ENCODE peak calls at places on chromosomes 1 and 21, in seven cellular contexts. One of them, this sample, is unnamed.
A peak's percentile ranks its signal among the peaks of the same experiment; 100 is the strongest.

GRCh38 chr1:68163220-68163619 is 69.1 kb downstream of the WLS start:
- DNase-seq in A549: no peak
- DNase-seq in body of pancreas: no peak
- DNase-seq in prostate gland: no peak
- DNase-seq in tibial artery: no peak
- DNase-seq in K562: no peak
- DNase-seq in WTC11: no peak
- DNase-seq in this sample: no peak

GRCh38 chr21:37368536-37369279 is 2.1 kb downstream of the DYRK1A start:
- DNase-seq in A549: no peak
- DNase-seq in body of pancreas: no peak
- DNase-seq in prostate gland: no peak
- DNase-seq in tibial artery: no peak
- DNase-seq in K562: no peak
- DNase-seq in WTC11: no peak
- DNase-seq in this sample: no peak

GRCh38 chr1:103266036-103266435 is 157.7 kb upstream of the COL11A1 start:
- DNase-seq in A549: no peak
- DNase-seq in body of pancreas: no peak
- DNase-seq in prostate gland: no peak
- DNase-seq in tibial artery: no peak
- DNase-seq in K562: no peak
- DNase-seq in WTC11: no peak
- DNase-seq in this sample: no peak

GRCh38 chr1:230288641-230289349 is 137.3 kb downstream of the PGBD5 start:
- DNase-seq in A549: no peak
- DNase-seq in body of pancreas: no peak
- DNase-seq in prostate gland: no peak
- DNase-seq in tibial artery: no peak
- DNase-seq in K562: no peak
- DNase-seq in WTC11: no peak
- DNase-seq in this sample: no peak

GRCh38 chr1:230026572-230026971 is 40.5 kb upstream of the GALNT2 start:
- DNase-seq in A549: no peak
- DNase-seq in body of pancreas: peak; percentile 65
- DNase-seq in prostate gland: no peak
- DNase-seq in tibial artery: no peak
- DNase-seq in K562: no peak
- DNase-seq in WTC11: no peak
- DNase-seq in this sample: peak; percentile 42

GRCh38 chr1:9281071-9281827 is 11.4 kb upstream of the SPSB1 start:
- DNase-seq in A549: no peak
- DNase-seq in body of pancreas: no peak
- DNase-seq in prostate gland: no peak
- DNase-seq in tibial artery: no peak
- DNase-seq in K562: no peak
- DNase-seq in WTC11: no peak
- DNase-seq in this sample: peak; percentile 46

GRCh38 chr1:89808429-89809117 is 12.3 kb upstream of the LRRC8D start:
- DNase-seq in A549: peak; percentile 36
- DNase-seq in body of pancreas: no peak
- DNase-seq in prostate gland: no peak
- DNase-seq in tibial artery: no peak
- DNase-seq in K562: no peak
- DNase-seq in WTC11: peak; percentile 36
- DNase-seq in this sample: no peak

GRCh38 chr1:6093611-6094010 is 47.9 kb downstream of the KCNAB2 start:
- DNase-seq in A549: no peak
- DNase-seq in body of pancreas: no peak
- DNase-seq in prostate gland: no peak
- DNase-seq in tibial artery: no peak
- DNase-seq in K562: no peak
- DNase-seq in WTC11: no peak
- DNase-seq in this sample: no peak

GRCh38 chr1:204971700-204972336 is 71.2 kb upstream of the CNTN2 start:
- DNase-seq in A549: peak; percentile 46
- DNase-seq in body of pancreas: no peak
- DNase-seq in prostate gland: no peak
- DNase-seq in tibial artery: no peak
- DNase-seq in K562: peak; percentile 52
- DNase-seq in WTC11: no peak
- DNase-seq in this sample: no peak

GRCh38 chr1:36884801-36885200 is 149.5 kb downstream of the GRIK3 start:
- DNase-seq in A549: no peak
- DNase-seq in body of pancreas: no peak
- DNase-seq in prostate gland: peak; percentile 0
- DNase-seq in tibial artery: no peak
- DNase-seq in K562: no peak
- DNase-seq in WTC11: no peak
- DNase-seq in this sample: no peak

GRCh38 chr1:201408176-201408814 is 9.2 kb upstream of the LAD1 start:
- DNase-seq in A549: peak; percentile 80
- DNase-seq in body of pancreas: peak; percentile 94
- DNase-seq in prostate gland: peak; percentile 83
- DNase-seq in tibial artery: peak; percentile 80
- DNase-seq in K562: peak; percentile 89
- DNase-seq in WTC11: peak; percentile 94
- DNase-seq in this sample: peak; percentile 97

GRCh38 chr1:220680085-220680687 is 10.0 kb upstream of the C1orf115 start:
- DNase-seq in A549: peak; percentile 51
- DNase-seq in body of pancreas: peak; percentile 41
- DNase-seq in prostate gland: peak; percentile 34
- DNase-seq in tibial artery: no peak
- DNase-seq in K562: peak; percentile 46
- DNase-seq in WTC11: no peak
- DNase-seq in this sample: no peak

GRCh38 chr1:89855413-89856123 is 34.7 kb downstream of the LRRC8D start:
- DNase-seq in A549: no peak
- DNase-seq in body of pancreas: no peak
- DNase-seq in prostate gland: no peak
- DNase-seq in tibial artery: no peak
- DNase-seq in K562: no peak
- DNase-seq in WTC11: no peak
- DNase-seq in this sample: no peak

GRCh38 chr1:5992034-5992813 is at the start of gene NPHP4:
- DNase-seq in A549: peak; percentile 99
- DNase-seq in body of pancreas: peak; percentile 100
- DNase-seq in prostate gland: peak; percentile 100
- DNase-seq in tibial artery: peak; percentile 100
- DNase-seq in K562: peak; percentile 99
- DNase-seq in WTC11: peak; percentile 100
- DNase-seq in this sample: peak; percentile 100

GRCh38 chr1:166064951-166065350 is 101.8 kb downstream of the FAM78B start:
- DNase-seq in A549: no peak
- DNase-seq in body of pancreas: no peak
- DNase-seq in prostate gland: no peak
- DNase-seq in tibial artery: no peak
- DNase-seq in K562: no peak
- DNase-seq in WTC11: no peak
- DNase-seq in this sample: no peak

GRCh38 chr1:147171399-147172167 is 687 bp downstream of the PRKAB2 start:
- DNase-seq in A549: peak; percentile 13
- DNase-seq in body of pancreas: no peak
- DNase-seq in prostate gland: peak; percentile 6
- DNase-seq in tibial artery: no peak
- DNase-seq in K562: peak; percentile 26
- DNase-seq in WTC11: no peak
- DNase-seq in this sample: no peak

GRCh38 chr1:41496080-41497055 is 11.9 kb upstream of the EDN2 start:
- DNase-seq in A549: peak; percentile 82
- DNase-seq in body of pancreas: peak; percentile 87
- DNase-seq in prostate gland: peak; percentile 93
- DNase-seq in tibial artery: peak; percentile 96
- DNase-seq in K562: peak; percentile 92
- DNase-seq in WTC11: peak; percentile 85
- DNase-seq in this sample: peak; percentile 84

GRCh38 chr1:41493626-41494350 is 9.3 kb upstream of the EDN2 start:
- DNase-seq in A549: no peak
- DNase-seq in body of pancreas: no peak
- DNase-seq in prostate gland: no peak
- DNase-seq in tibial artery: no peak
- DNase-seq in K562: peak; percentile 59
- DNase-seq in WTC11: no peak
- DNase-seq in this sample: peak; percentile 23

GRCh38 chr1:41497056-41497440 is 12.6 kb upstream of the EDN2 start:
- DNase-seq in A549: no peak
- DNase-seq in body of pancreas: peak; percentile 38
- DNase-seq in prostate gland: no peak
- DNase-seq in tibial artery: no peak
- DNase-seq in K562: no peak
- DNase-seq in WTC11: no peak
- DNase-seq in this sample: no peak

GRCh38 chr1:41494351-41495170 is 10.1 kb upstream of the EDN2 start:
- DNase-seq in A549: no peak
- DNase-seq in body of pancreas: no peak
- DNase-seq in prostate gland: no peak
- DNase-seq in tibial artery: no peak
- DNase-seq in K562: no peak
- DNase-seq in WTC11: no peak
- DNase-seq in this sample: no peak

DNA sequence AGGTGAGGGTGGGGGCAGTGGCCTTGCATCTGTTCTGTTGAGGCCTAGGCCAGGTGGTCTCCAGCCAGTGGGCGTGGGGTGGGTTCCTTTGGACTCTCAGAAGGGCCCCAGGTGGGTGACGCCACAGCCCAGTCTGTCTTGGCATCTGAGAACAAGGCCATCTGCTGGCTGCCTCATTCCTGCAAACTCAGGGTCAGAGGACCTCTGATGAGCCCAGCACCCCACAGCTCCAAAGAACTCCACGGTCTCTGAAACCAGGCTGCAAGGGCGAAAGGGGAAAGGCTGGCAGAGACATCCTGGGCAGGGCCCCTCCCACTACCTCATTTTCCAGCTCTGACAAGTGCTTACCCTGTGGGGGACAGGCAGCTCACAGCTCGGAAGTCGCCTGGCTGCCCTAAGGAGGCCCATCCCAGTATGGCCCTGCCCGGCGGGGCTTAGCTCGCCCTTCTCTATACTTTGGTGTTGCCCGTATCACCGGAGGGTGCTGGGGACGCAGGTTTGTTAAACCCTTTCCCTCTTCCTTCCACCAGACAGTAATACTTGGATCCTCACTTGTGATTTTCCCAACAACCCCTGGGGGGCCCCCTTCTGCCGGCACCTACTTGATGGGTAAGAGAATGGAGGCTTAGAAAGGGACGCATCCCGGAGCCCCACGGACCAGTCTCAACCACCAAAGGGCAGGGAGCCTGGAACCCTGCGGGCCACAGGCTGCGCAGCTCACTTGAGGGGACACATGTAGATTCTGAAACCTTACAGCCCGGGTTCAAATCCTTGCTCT is 10.9 kb upstream of the EDN2 start:
- DNase-seq in A549: peak; percentile 64
- DNase-seq in body of pancreas: peak; percentile 61
- DNase-seq in prostate gland: no peak
- DNase-seq in tibial artery: no peak
- DNase-seq in K562: peak; percentile 62
- DNase-seq in WTC11: peak; percentile 63
- DNase-seq in this sample: peak; percentile 50
- TF ChIP-seq CTCF in A549: no peak
- TF ChIP-seq CTCF in body of pancreas: no peak
- TF ChIP-seq CTCF in prostate gland: no peak
- TF ChIP-seq CTCF in tibial artery: no peak
- TF ChIP-seq CTCF in K562: peak; percentile 66
- TF ChIP-seq CTCF in WTC11: no peak
- TF ChIP-seq CTCF in this sample: no peak

GRCh38 chr1:216847385-216848036 is 124.3 kb upstream of the ESRRG start:
- DNase-seq in A549: no peak
- DNase-seq in body of pancreas: no peak
- DNase-seq in prostate gland: no peak
- DNase-seq in tibial artery: no peak
- DNase-seq in K562: no peak
- DNase-seq in WTC11: no peak
- DNase-seq in this sample: no peak

GRCh38 chr1:216846339-216846738 is 123.1 kb upstream of the ESRRG start:
- DNase-seq in A549: no peak
- DNase-seq in body of pancreas: no peak
- DNase-seq in prostate gland: no peak
- DNase-seq in tibial artery: no peak
- DNase-seq in K562: no peak
- DNase-seq in WTC11: no peak
- DNase-seq in this sample: no peak

GRCh38 chr1:216854836-216855485 is 131.7 kb upstream of the ESRRG start:
- DNase-seq in A549: no peak
- DNase-seq in body of pancreas: no peak
- DNase-seq in prostate gland: no peak
- DNase-seq in tibial artery: no peak
- DNase-seq in K562: no peak
- DNase-seq in WTC11: no peak
- DNase-seq in this sample: no peak

GRCh38 chr1:216849141-216849540 is 125.9 kb upstream of the ESRRG start:
- DNase-seq in A549: no peak
- DNase-seq in body of pancreas: no peak
- DNase-seq in prostate gland: no peak
- DNase-seq in tibial artery: no peak
- DNase-seq in K562: no peak
- DNase-seq in WTC11: no peak
- DNase-seq in this sample: no peak

GRCh38 chr1:216851073-216851472 is 127.8 kb upstream of the ESRRG start:
- DNase-seq in A549: no peak
- DNase-seq in body of pancreas: no peak
- DNase-seq in prostate gland: no peak
- DNase-seq in tibial artery: no peak
- DNase-seq in K562: no peak
- DNase-seq in WTC11: no peak
- DNase-seq in this sample: no peak
- TF ChIP-seq CTCF in A549: no peak
- TF ChIP-seq CTCF in body of pancreas: no peak
- TF ChIP-seq CTCF in prostate gland: no peak
- TF ChIP-seq CTCF in tibial artery: no peak
- TF ChIP-seq CTCF in K562: no peak
- TF ChIP-seq CTCF in WTC11: no peak
- TF ChIP-seq CTCF in this sample: no peak

GRCh38 chr1:28580706-28581530 is 11.1 kb upstream of the RAB42 start:
- DNase-seq in A549: peak; percentile 39
- DNase-seq in body of pancreas: peak; percentile 46
- DNase-seq in prostate gland: peak; percentile 31
- DNase-seq in tibial artery: peak; percentile 67
- DNase-seq in K562: peak; percentile 63
- DNase-seq in WTC11: peak; percentile 37
- DNase-seq in this sample: peak; percentile 67
- TF ChIP-seq CTCF in A549: no peak
- TF ChIP-seq CTCF in body of pancreas: no peak
- TF ChIP-seq CTCF in prostate gland: no peak
- TF ChIP-seq CTCF in tibial artery: no peak
- TF ChIP-seq CTCF in K562: peak; percentile 46
- TF ChIP-seq CTCF in WTC11: no peak
- TF ChIP-seq CTCF in this sample: no peak

DNA sequence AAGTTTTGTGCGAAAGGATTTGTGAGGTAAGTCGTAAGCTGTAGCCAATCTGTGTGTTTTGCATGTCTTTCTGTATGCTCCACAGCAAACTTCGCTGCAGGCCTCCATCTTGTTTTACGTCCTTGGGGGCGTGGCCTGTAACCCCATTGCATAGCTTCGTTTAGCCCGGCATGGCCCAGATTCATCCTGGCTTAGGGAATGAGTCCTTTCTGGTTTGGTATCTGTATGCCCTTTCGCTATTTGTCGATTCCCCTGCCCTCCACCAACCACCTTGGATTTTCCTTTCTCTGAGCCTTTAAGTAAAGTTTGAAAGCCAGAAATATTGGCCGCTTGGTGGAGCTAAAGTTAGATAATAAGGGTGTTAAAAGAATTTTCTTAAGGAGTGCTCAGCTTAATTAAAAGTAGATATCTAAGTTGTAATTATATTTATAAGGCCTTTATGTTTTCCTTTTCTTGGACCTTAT is 1.1 kb downstream of the THEM4 start:
- DNase-seq in A549: peak; percentile 43
- DNase-seq in body of pancreas: no peak
- DNase-seq in prostate gland: no peak
- DNase-seq in tibial artery: no peak
- DNase-seq in K562: no peak
- DNase-seq in WTC11: peak; percentile 21
- DNase-seq in this sample: no peak
- TF ChIP-seq CTCF in A549: no peak
- TF ChIP-seq CTCF in body of pancreas: no peak
- TF ChIP-seq CTCF in prostate gland: no peak
- TF ChIP-seq CTCF in tibial artery: no peak
- TF ChIP-seq CTCF in K562: peak; percentile 51
- TF ChIP-seq CTCF in WTC11: no peak
- TF ChIP-seq CTCF in this sample: no peak